ENCODE peak calls at places on chromosomes 1 and 21, in five cellular contexts. E is PC-3, P is BE2C, O is psoas muscle, S is RWPE2. T is an unnamed sample.

GRCh38 chr1:24899581-24900485 is 30.2 kb downstream of the RUNX3 start:
- DNase-seq in E (no peak), O (no peak), P (no peak), S (peak; percentile 13), T (peak; percentile 65)

GRCh38 chr1:161193561-161194235 is 5.2 kb downstream of the ADAMTS4 start:
- DNase-seq in S (no peak), P (no peak), E (no peak), O (peak; percentile 85), T (no peak)

GRCh38 chr1:2583871-2584341 is 2.7 kb upstream of the PRXL2B start:
- DNase-seq in S (no peak), O (peak; percentile 45), P (no peak), E (no peak), T (no peak)

GRCh38 chr1:216183007-216183406 is 240.2 kb downstream of the USH2A start:
- DNase-seq in P (no peak), O (no peak), S (no peak), E (peak; percentile 76), T (no peak)

GRCh38 chr1:208235983-208236761 is 8.0 kb downstream of the PLXNA2 start:
- DNase-seq in S (no peak), O (peak; percentile 79), E (no peak), P (no peak), T (peak; percentile 31)

GRCh38 chr1:37486680-37487618 is 12.6 kb downstream of the ZC3H12A start:
- DNase-seq in E (peak; percentile 69), S (no peak), O (peak; percentile 92), P (peak; percentile 67), T (peak; percentile 77)

GRCh38 chr1:241470908-241471610 is 48.5 kb downstream of the FH start:
- DNase-seq in E (no peak), O (no peak), S (no peak), P (no peak), T (no peak)

GRCh38 chr1:101242331-101243050 is 5.7 kb downstream of the S1PR1 start:
- DNase-seq in S (no peak), O (no peak), E (no peak), P (no peak), T (no peak)

GRCh38 chr1:166479052-166479631 is 312.3 kb upstream of the FAM78B start:
- DNase-seq in S (no peak), P (peak; percentile 57), E (peak; percentile 79), O (peak; percentile 47), T (peak; percentile 63)

GRCh38 chr1:13651279-13651678 is 48.7 kb upstream of the PRDM2 start:
- DNase-seq in E (peak; percentile 98), O (no peak), S (no peak), P (no peak), T (no peak)

GRCh38 chr1:32414186-32414886 is 20.1 kb upstream of the BSDC1 start:
- DNase-seq in S (no peak), P (no peak), E (no peak), O (no peak), T (no peak)

GRCh38 chr1:11067716-11068495 is 8.1 kb upstream of the SRM start:
- DNase-seq in O (peak; percentile 35), S (peak; percentile 42), E (no peak), P (no peak), T (no peak)

GRCh38 chr1:204073837-204074273 is 940 bp downstream of the SOX13 start:
- DNase-seq in S (no peak), E (peak; percentile 27), P (no peak), O (peak; percentile 64), T (no peak)

GRCh38 chr1:155983191-155984023 is 5.1 kb upstream of the ARHGEF2 start:
- DNase-seq in S (peak; percentile 90), P (no peak), E (peak; percentile 70), O (peak; percentile 86), T (peak; percentile 67)

GRCh38 chr1:31771891-31772668 is 7.9 kb upstream of the ADGRB2 start:
- DNase-seq in O (peak; percentile 28), E (peak; percentile 31), S (no peak), P (no peak), T (no peak)

GRCh38 chr1:237250055-237250454 is 208.1 kb downstream of the RYR2 start:
- DNase-seq in E (no peak), S (no peak), O (no peak), P (no peak), T (no peak)

GRCh38 chr1:227792216-227793078 is 23.0 kb upstream of the PRSS38 start:
- DNase-seq in E (no peak), O (no peak), S (no peak), P (no peak), T (no peak)

GRCh38 chr1:177181631-177182291 is 11.0 kb downstream of the BRINP2 start:
- DNase-seq in O (peak; percentile 70), E (peak; percentile 78), S (peak; percentile 68), P (peak; percentile 72), T (peak; percentile 55)

GRCh38 chr1:201016211-201016651 is 7.3 kb downstream of the KIF21B start:
- DNase-seq in S (no peak), E (peak; percentile 42), P (peak; percentile 70), O (no peak), T (no peak)

GRCh38 chr1:26799479-26800133 is 11.9 kb downstream of the PIGV start:
- DNase-seq in P (no peak), E (peak; percentile 81), O (peak; percentile 83), S (no peak), T (no peak)

GRCh38 chr1:109910123-109910962 is at the start of gene CSF1:
- DNase-seq in E (peak; percentile 48), S (peak; percentile 62), P (peak; percentile 73), O (peak; percentile 89), T (peak; percentile 81)

GRCh38 chr1:203480084-203480483 is 4.5 kb downstream of the PRELP start:
- DNase-seq in S (no peak), O (no peak), P (no peak), E (no peak), T (no peak)

GRCh38 chr1:200454425-200454824 is 44.6 kb upstream of the ZNF281 start:
- DNase-seq in E (no peak), P (peak; percentile 22), S (no peak), O (no peak), T (no peak)

GRCh38 chr1:61142726-61143500 is 60.6 kb downstream of the NFIA start:
- DNase-seq in E (peak; percentile 80), P (no peak), S (peak; percentile 61), O (no peak), T (no peak)

GRCh38 chr1:91791103-91791502 is 94.8 kb downstream of the TGFBR3 start:
- DNase-seq in P (no peak), O (no peak), S (no peak), E (no peak), T (no peak)

GRCh38 chr1:67918067-67918466 is 84.8 kb upstream of the GNG12 start:
- DNase-seq in P (no peak), S (no peak), E (no peak), O (no peak), T (no peak)

GRCh38 chr1:229431270-229432115 is 2.4 kb downstream of the ACTA1 start:
- DNase-seq in E (no peak), P (no peak), S (no peak), O (peak; percentile 58), T (no peak)

GRCh38 chr21:45324430-45325205 is 36.9 kb upstream of the POFUT2 start:
- DNase-seq in E (no peak), P (peak; percentile 20), O (peak; percentile 48), S (peak; percentile 61), T (no peak)
- TF ChIP-seq CTCF in E (peak; percentile 17), P (no peak), O (no peak), S (no peak), T (no peak)

GRCh38 chr1:183237046-183237445 is 51.0 kb downstream of the LAMC2 start:
- DNase-seq in E (no peak), O (no peak), P (no peak), S (no peak), T (no peak)

GRCh38 chr1:183233113-183233512 is 47.0 kb downstream of the LAMC2 start:
- DNase-seq in P (no peak), O (no peak), E (no peak), S (no peak), T (no peak)

GRCh38 chr1:183236158-183236725 is 50.2 kb downstream of the LAMC2 start:
- DNase-seq in E (no peak), P (peak; percentile 57), O (no peak), S (no peak), T (no peak)

GRCh38 chr1:183234660-183235476 is 48.8 kb downstream of the LAMC2 start:
- DNase-seq in P (peak; percentile 37), O (peak; percentile 79), E (peak; percentile 90), S (peak; percentile 86), T (no peak)

GRCh38 chr1:183235503-183235902 is 49.4 kb downstream of the LAMC2 start:
- DNase-seq in E (no peak), S (no peak), P (no peak), O (no peak), T (no peak)
- H3K4me3 ChIP-seq in E (peak overlapping the region; percentile 54), S (no peak overlapping the region), P (no peak overlapping the region), O (peak overlapping the region; percentile 57), T (no peak overlapping the region)

GRCh38 chr1:153929981-153930948 is 7.5 kb upstream of the GATAD2B start:
- DNase-seq in E (no peak), P (no peak), S (no peak), O (no peak), T (no peak)
- TF ChIP-seq CTCF in E (peak; percentile 15), P (no peak), S (no peak), O (no peak), T (no peak)

DNA sequence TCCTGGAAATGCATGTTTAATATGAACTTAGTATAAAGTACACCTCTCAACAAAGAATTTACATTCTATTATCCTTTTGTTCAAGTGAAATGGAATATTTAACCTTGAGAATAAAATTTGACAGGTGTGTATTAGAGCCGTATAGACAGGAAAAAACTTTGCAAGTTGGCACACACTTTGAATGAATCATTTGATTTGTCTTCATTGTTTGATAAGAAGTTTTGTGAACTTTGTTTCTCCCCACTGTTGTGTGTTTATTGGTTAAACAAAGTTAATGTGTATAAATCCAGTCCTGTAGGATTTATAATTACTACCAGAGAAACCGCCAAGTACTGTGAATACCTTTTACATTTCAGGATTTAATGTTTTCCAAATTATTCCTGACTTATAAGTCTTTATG is 2.0 kb downstream of the SYDE2 start:
- DNase-seq in O (no peak), S (no peak), E (peak; percentile 30), P (no peak), T (no peak)
- H3K4me3 ChIP-seq in O (peak overlapping the region; percentile 96), S (peak overlapping the region; percentile 87), E (peak overlapping the region; percentile 79), P (no peak overlapping the region), T (peak overlapping the region; percentile 91)

GRCh38 chr21:36929622-36930021 is 36.8 kb downstream of the HLCS start:
- DNase-seq in O (no peak), S (peak; percentile 76), E (peak; percentile 16), P (no peak), T (no peak)
- TF ChIP-seq CTCF in O (peak; percentile 15), S (peak; percentile 57), E (peak; percentile 46), P (peak; percentile 31), T (no peak)

GRCh38 chr1:206014591-206014990 is 9.1 kb downstream of the CTSE start:
- DNase-seq in S (no peak), O (no peak), P (no peak), E (no peak), T (no peak)

GRCh38 chr1:206011057-206011456 is 7.9 kb upstream of the RAB7B start:
- DNase-seq in O (no peak), E (no peak), S (no peak), P (no peak), T (no peak)

GRCh38 chr1:206010101-206010500 is 6.9 kb upstream of the RAB7B start:
- DNase-seq in P (no peak), E (no peak), O (no peak), S (no peak), T (no peak)

GRCh38 chr1:206012086-206012859 is 9.1 kb upstream of the RAB7B start:
- DNase-seq in S (no peak), O (peak; percentile 84), E (no peak), P (peak; percentile 33), T (peak; percentile 80)

GRCh38 chr1:206013017-206013800 is 10.0 kb upstream of the RAB7B start:
- DNase-seq in O (no peak), P (no peak), S (no peak), E (no peak), T (no peak)
- H3K4me3 ChIP-seq in O (no peak overlapping the region), P (no peak overlapping the region), S (no peak overlapping the region), E (no peak overlapping the region), T (no peak overlapping the region)